ENCODE peak calls at places on chromosomes 1 and 21, in four cellular contexts. One of them, this sample, is unnamed.

GRCh38 chr1:226598455-226598849 is 49.9 kb downstream of the STUM start:
- DNase-seq in H9: no peak
- DNase-seq in H1: no peak
- DNase-seq in mesendoderm: no peak
- DNase-seq in this sample: no peak

GRCh38 chr1:44808063-44808937 is at the start of gene BTBD19:
- DNase-seq in H9: peak; percentile 88
- DNase-seq in H1: peak; percentile 84
- DNase-seq in mesendoderm: peak; percentile 96
- DNase-seq in this sample: peak; percentile 91

GRCh38 chr1:160942926-160943325 is 11.7 kb downstream of the ITLN2 start:
- DNase-seq in H9: no peak
- DNase-seq in H1: no peak
- DNase-seq in mesendoderm: peak; percentile 67
- DNase-seq in this sample: no peak

GRCh38 chr1:35448344-35448801 is 108.8 kb downstream of the KIAA0319L start:
- DNase-seq in H9: no peak
- DNase-seq in H1: no peak
- DNase-seq in mesendoderm: no peak
- DNase-seq in this sample: peak; percentile 99

GRCh38 chr1:9289724-9290493 is 2.8 kb upstream of the SPSB1 start:
- DNase-seq in H9: no peak
- DNase-seq in H1: no peak
- DNase-seq in mesendoderm: peak; percentile 57
- DNase-seq in this sample: peak; percentile 95

GRCh38 chr1:39204441-39205081 is at the start of gene MACF1:
- DNase-seq in H9: peak; percentile 50
- DNase-seq in H1: no peak
- DNase-seq in mesendoderm: peak; percentile 93
- DNase-seq in this sample: peak; percentile 98

GRCh38 chr1:207311888-207312603 is 9.4 kb upstream of the CD55 start:
- DNase-seq in H9: no peak
- DNase-seq in H1: no peak
- DNase-seq in mesendoderm: peak; percentile 51
- DNase-seq in this sample: no peak

GRCh38 chr1:238345837-238346236 is 455.1 kb upstream of the ZP4 start:
- DNase-seq in H9: no peak
- DNase-seq in H1: no peak
- DNase-seq in mesendoderm: no peak
- DNase-seq in this sample: no peak

GRCh38 chr1:67672260-67672803 is 12.7 kb upstream of the GADD45A start:
- DNase-seq in H9: no peak
- DNase-seq in H1: no peak
- DNase-seq in mesendoderm: no peak
- DNase-seq in this sample: no peak

GRCh38 chr1:76247261-76247852 is 172.8 kb downstream of the ST6GALNAC3 start:
- DNase-seq in H9: no peak
- DNase-seq in H1: no peak
- DNase-seq in mesendoderm: peak; percentile 69
- DNase-seq in this sample: no peak

GRCh38 chr1:217273866-217274265 is 357.0 kb downstream of the GPATCH2 start:
- DNase-seq in H9: no peak
- DNase-seq in H1: no peak
- DNase-seq in mesendoderm: no peak
- DNase-seq in this sample: peak; percentile 58

GRCh38 chr21:44943005-44943685 is 3.3 kb downstream of the SLX9 start:
- DNase-seq in H9: no peak
- DNase-seq in H1: no peak
- DNase-seq in mesendoderm: no peak
- DNase-seq in this sample: peak; percentile 32

GRCh38 chr1:110133436-110133835 is 16.9 kb upstream of the SLC6A17 start:
- DNase-seq in H9: no peak
- DNase-seq in H1: no peak
- DNase-seq in mesendoderm: no peak
- DNase-seq in this sample: no peak

GRCh38 chr1:241419986-241420385 is 63.0 kb upstream of the RGS7 start:
- DNase-seq in H9: no peak
- DNase-seq in H1: no peak
- DNase-seq in mesendoderm: no peak
- DNase-seq in this sample: no peak

GRCh38 chr1:94118471-94118870 is 2.5 kb downstream of the ABCA4 start:
- DNase-seq in H9: no peak
- DNase-seq in H1: no peak
- DNase-seq in mesendoderm: no peak
- DNase-seq in this sample: no peak

GRCh38 chr1:30757196-30757949 is at the start of gene LAPTM5:
- DNase-seq in H9: no peak
- DNase-seq in H1: no peak
- DNase-seq in mesendoderm: no peak
- DNase-seq in this sample: no peak

GRCh38 chr1:54300395-54300794 is 100.4 kb downstream of the MRPL37 start:
- DNase-seq in H9: no peak
- DNase-seq in H1: no peak
- DNase-seq in mesendoderm: no peak
- DNase-seq in this sample: no peak

DNA sequence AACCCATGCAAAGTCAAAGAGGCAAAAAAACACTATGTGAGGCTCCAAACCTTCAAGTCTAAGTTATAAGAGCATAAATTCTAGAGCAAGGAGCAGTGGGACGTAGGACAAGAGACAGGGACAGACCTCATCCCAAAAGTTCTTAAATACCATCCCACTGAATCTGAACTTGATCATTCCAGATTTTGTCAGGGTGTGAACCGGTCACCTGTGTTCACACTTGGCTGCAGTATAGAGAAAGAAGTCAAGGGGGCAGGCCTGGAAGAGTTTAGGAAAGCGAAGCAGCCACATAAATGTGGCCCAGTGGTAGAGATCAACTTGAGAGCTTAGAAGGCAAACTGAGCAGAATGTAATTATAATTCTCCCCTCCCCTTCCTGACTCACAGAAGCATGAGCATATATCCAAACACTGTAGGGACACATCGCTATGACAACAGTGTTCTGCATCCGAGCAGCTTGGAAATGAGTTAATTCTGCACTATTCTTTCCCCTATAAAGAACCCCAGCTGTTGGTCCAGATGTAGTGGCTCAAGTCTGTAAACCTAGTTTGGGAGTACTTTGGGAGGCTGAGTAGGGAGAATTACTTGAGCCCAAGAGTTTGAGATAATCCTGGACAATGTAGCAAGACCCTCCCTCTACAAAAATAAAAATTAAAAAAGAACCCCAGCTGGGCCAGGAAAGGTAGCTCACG is 2.7 kb downstream of the AKR7A2 start:
- DNase-seq in H9: no peak
- DNase-seq in H1: no peak
- DNase-seq in mesendoderm: peak; percentile 15
- DNase-seq in this sample: peak; percentile 93
- H4K5ac ChIP-seq in H9: no peak overlapping the region
- H4K5ac ChIP-seq in H1: no peak overlapping the region
- H4K5ac ChIP-seq in mesendoderm: no peak overlapping the region
- H4K5ac ChIP-seq in this sample: no peak overlapping the region

GRCh38 chr21:42665026-42665425 is 11.6 kb downstream of the PDE9A start:
- DNase-seq in H9: no peak
- DNase-seq in H1: no peak
- DNase-seq in mesendoderm: no peak
- DNase-seq in this sample: no peak

GRCh38 chr21:42663200-42663483 is 9.7 kb downstream of the PDE9A start:
- DNase-seq in H9: no peak
- DNase-seq in H1: no peak
- DNase-seq in mesendoderm: no peak
- DNase-seq in this sample: no peak

GRCh38 chr21:42664614-42665013 is 11.2 kb downstream of the PDE9A start:
- DNase-seq in H9: no peak
- DNase-seq in H1: no peak
- DNase-seq in mesendoderm: no peak
- DNase-seq in this sample: no peak

GRCh38 chr21:42662430-42663199 is 9.2 kb downstream of the PDE9A start:
- DNase-seq in H9: no peak
- DNase-seq in H1: no peak
- DNase-seq in mesendoderm: no peak
- DNase-seq in this sample: no peak

DNA sequence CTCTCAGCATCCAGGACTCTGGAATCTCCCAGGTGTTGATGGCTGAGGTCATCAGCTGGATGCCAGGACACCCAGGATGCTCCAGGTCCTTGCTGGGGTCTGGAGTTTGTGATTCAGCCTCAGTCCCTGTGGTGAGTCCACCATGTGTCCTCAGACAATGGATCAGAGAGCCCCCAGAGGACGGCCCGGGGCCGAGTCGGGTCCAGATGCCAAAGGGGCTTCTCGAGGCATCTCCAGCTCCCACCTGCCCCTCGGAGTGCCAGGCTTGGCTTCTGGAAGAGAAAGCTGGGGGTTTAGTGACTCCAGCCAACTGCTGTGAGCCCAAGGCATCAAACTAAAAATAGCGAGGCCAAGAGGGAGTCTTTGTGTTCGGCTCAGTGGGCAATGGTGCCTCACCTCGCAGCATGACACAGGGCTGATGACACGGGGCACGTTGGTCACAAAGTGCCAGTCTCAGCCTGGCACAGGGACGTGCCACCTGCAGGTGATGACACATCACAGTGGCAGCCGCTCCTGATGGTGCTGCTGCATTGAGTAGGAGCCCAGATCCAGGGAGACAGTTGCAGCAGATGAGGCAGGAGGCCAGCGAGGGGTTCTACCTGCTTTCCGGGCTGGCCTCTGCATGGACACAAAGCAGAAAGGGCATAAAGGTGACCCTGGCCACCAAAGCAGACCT is 10.6 kb downstream of the PDE9A start:
- DNase-seq in H9: no peak
- DNase-seq in H1: no peak
- DNase-seq in mesendoderm: no peak
- DNase-seq in this sample: no peak
- H4K5ac ChIP-seq in H9: no peak overlapping the region
- H4K5ac ChIP-seq in H1: no peak overlapping the region
- H4K5ac ChIP-seq in mesendoderm: no peak overlapping the region
- H4K5ac ChIP-seq in this sample: no peak overlapping the region

GRCh38 chr21:25491267-25491666 is 116.0 kb downstream of the MRPL39 start:
- DNase-seq in H9: no peak
- DNase-seq in H1: no peak
- DNase-seq in mesendoderm: no peak
- DNase-seq in this sample: no peak
- H4K5ac ChIP-seq in H9: no peak overlapping the region
- H4K5ac ChIP-seq in H1: no peak overlapping the region
- H4K5ac ChIP-seq in mesendoderm: no peak overlapping the region
- H4K5ac ChIP-seq in this sample: no peak overlapping the region

GRCh38 chr21:37915941-37916794 is at the start of gene KCNJ6:
- DNase-seq in H9: peak; percentile 87
- DNase-seq in H1: peak; percentile 91
- DNase-seq in mesendoderm: peak; percentile 85
- DNase-seq in this sample: peak; percentile 52
- H4K5ac ChIP-seq in H9: no peak within 1 kb of the TSS
- H4K5ac ChIP-seq in H1: no peak within 1 kb of the TSS
- H4K5ac ChIP-seq in mesendoderm: no peak within 1 kb of the TSS
- H4K5ac ChIP-seq in this sample: no peak within 1 kb of the TSS

This sample was measured in IMR-90.